ENCODE peak calls at places on chromosomes 13 and 19, in four cellular contexts. E, G, J and C are unnamed samples. For H3K9me3, the result is how much of the 10 kb centered on the place peaks cover.

GRCh38 chr19:41298327-41298964 is 11.5 kb upstream of the CCDC97 start:
- DNase-seq in E (peak), J (no peak), G (no peak), C (peak)

GRCh38 chr19:49857834-49858590 is 7.1 kb downstream of the PTOV1 start:
- DNase-seq in G (no peak), E (no peak), J (no peak), C (no peak)

GRCh38 chr13:76976488-76976887 is 15.4 kb upstream of the CLN5 start:
- DNase-seq in J (no peak), G (no peak), E (no peak), C (peak)

GRCh38 chr13:27194895-27195764 is 23.5 kb upstream of the USP12 start:
- DNase-seq in J (no peak), E (no peak), G (no peak), C (peak)

GRCh38 chr19:38216785-38217746 is 7.0 kb downstream of the DPF1 start:
- DNase-seq in J (no peak), G (no peak), E (no peak), C (no peak)

GRCh38 chr19:49337267-49338022 is 2.2 kb downstream of the CD37 start:
- DNase-seq in G (no peak), J (no peak), E (no peak), C (no peak)

GRCh38 chr13:99269627-99270252 is 11.6 kb upstream of the GPR18 start:
- DNase-seq in G (no peak), E (no peak), J (no peak), C (peak)

GRCh38 chr19:17107546-17108452 is 32.2 kb downstream of the MYO9B start:
- DNase-seq in J (no peak), E (peak), G (peak), C (peak)

GRCh38 chr19:48999481-49000325 is 6.0 kb downstream of the RUVBL2 start:
- DNase-seq in G (no peak), E (peak), J (peak), C (peak)

GRCh38 chr13:32622827-32623226 is 36.6 kb downstream of the PDS5B start:
- DNase-seq in J (no peak), G (no peak), E (no peak), C (no peak)

GRCh38 chr19:547117-547516 is 3.3 kb downstream of the GZMM start:
- DNase-seq in G (no peak), E (no peak), J (no peak), C (no peak)

GRCh38 chr13:49559006-49559405 is 26.4 kb downstream of the RCBTB1 start:
- DNase-seq in J (no peak), G (no peak), E (no peak), C (no peak)

GRCh38 chr13:45219938-45220375 is 19.1 kb upstream of the KCTD4 start:
- DNase-seq in E (no peak), J (no peak), G (no peak), C (no peak)

GRCh38 chr19:46009530-46010510 is 13.0 kb downstream of the PGLYRP1 start:
- DNase-seq in G (no peak), J (peak), E (peak), C (peak)

GRCh38 chr19:53916004-53916403 is 6.9 kb downstream of the CACNG7 start:
- DNase-seq in J (no peak), E (no peak), G (no peak), C (no peak)

GRCh38 chr13:92768592-92768991 is 458.0 kb upstream of the GPC6 start:
- DNase-seq in J (no peak), E (no peak), G (no peak), C (no peak)

GRCh38 chr19:7509625-7510024 is 6.3 kb upstream of the ZNF358 start:
- DNase-seq in G (no peak), J (no peak), E (no peak), C (no peak)

GRCh38 chr19:1567116-1567847 is 843 bp downstream of the MEX3D start:
- DNase-seq in J (no peak), G (no peak), E (no peak), C (no peak)

GRCh38 chr13:28138012-28138755 is at the start of gene PAN3:
- DNase-seq in J (peak), G (peak), E (peak), C (peak)

GRCh38 chr19:48122421-48122820 is 11.8 kb upstream of the PLA2G4C start:
- DNase-seq in J (no peak), G (no peak), E (no peak), C (no peak)

GRCh38 chr13:25738797-25739196 is 313.0 kb downstream of the SHISA2 start:
- DNase-seq in G (no peak), E (no peak), J (no peak), C (no peak)

GRCh38 chr13:23790591-23791170 is 98.5 kb downstream of the MIPEP start:
- DNase-seq in G (no peak), J (no peak), E (no peak), C (peak)

GRCh38 chr19:13974073-13974472 is 21.8 kb downstream of the DCAF15 start:
- DNase-seq in E (no peak), J (peak), G (no peak), C (peak)

GRCh38 chr19:32291876-32292275 is 53.5 kb upstream of the ZNF507 start:
- DNase-seq in J (no peak), G (no peak), E (no peak), C (no peak)

GRCh38 chr13:78133511-78133910 is 214.9 kb upstream of the EDNRB start:
- DNase-seq in J (no peak), E (no peak), G (no peak), C (peak)

DNA sequence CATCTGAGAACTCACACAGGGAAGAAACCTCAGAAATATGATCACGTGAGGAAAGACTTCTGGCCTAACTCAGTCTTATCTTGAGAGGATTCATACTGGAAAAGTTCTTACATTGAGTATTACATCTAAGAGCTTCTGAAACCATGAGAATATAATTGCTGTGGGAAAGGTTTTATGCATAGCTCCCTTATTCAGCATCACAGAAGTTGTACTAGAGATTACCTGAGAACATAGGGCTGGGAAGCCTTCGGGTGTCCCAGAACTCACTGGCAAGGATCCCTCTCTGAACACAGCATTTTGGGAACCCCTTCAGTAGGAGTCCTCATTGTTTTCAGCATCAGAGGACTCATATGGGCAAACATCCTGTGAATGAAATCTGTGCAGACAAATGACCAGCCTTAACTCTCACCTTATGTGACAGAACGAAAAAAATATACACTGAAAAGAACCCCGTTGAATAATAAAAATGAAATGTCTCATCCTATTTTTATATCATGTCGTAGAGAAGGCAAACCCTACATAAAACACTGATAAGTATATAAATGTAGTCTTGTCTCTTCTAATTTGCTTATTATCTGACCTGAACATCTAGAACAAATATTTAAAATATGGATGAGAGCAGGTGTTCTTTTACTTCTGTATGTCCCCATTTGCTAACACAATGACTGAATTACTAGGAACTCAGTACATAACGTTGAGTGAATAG is 14.2 kb downstream of the ZNF274 start:
- DNase-seq in E (no peak), G (no peak), J (no peak), C (peak)
- H3K9me3 ChIP-seq in E (half or more), G (half or more), J (half or more), C (under half)

GRCh38 chr19:58170860-58171259 is 12.0 kb upstream of the ZNF274 start:
- DNase-seq in G (no peak), E (no peak), J (no peak), C (no peak)

GRCh38 chr19:58166268-58166667 is 15.7 kb upstream of the ZNF329 start:
- DNase-seq in E (no peak), G (no peak), J (no peak), C (no peak)

DNA sequence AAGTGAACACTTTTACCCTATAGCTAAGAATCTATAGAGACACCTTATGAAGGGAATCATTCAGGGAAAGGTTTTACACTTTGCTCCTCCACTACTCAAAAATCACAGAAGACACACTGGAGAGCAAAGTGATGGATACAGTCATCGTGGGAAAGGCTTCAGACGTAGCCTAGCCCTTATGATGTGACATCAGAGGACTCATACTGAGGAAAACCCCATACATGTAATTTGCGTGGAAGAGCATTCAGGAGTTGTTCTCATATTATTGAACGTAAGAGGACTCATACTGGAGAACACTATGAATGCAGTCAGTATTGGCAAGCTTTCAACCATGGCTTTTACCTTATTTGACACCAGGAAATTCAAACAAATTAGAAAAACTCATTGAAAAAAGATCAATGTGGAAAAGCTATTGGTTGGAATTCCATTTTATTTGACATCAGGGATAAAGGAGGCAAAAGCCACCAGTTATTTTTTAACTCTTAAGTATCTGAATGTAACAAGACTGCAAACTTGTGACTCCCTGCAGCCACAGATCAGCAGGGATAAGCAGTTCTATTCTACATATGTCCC is 16.1 kb upstream of the ZNF274 start:
- DNase-seq in G (no peak), E (no peak), J (no peak), C (no peak)
- H3K9me3 ChIP-seq in G (half or more), E (half or more), J (half or more), C (under half)

GRCh38 chr19:37098570-37098969 is 20.3 kb downstream of the ZNF420 start:
- DNase-seq in E (no peak), J (no peak), G (no peak), C (no peak)
- H3K9me3 ChIP-seq in E (half or more), J (half or more), G (half or more), C (under half)

DNA sequence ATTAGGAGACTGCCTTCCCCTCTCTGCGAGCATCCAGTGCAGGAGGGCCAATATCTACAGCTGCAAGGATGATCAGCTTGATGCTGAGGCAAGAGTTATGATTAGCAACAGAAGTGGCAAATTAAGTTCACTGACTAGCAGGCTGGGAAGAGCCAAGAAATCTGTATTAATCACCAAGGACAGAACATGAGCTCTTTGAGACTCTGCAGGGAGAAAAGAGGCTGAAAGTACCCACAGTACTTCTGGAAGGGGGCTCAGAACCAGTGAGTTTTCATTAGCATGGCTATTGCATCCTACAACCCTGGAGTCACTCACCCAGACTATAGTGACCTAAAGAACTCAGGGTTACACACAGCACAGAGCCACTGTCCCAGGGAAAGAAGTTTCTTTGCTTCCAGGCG is 25.9 kb upstream of the MEDAG start:
- DNase-seq in G (no peak), J (no peak), E (no peak), C (no peak)
- H3K9me3 ChIP-seq in G (under half), J (under half), E (under half), C (under half)

GRCh38 chr13:51336746-51337145 is 2.7 kb upstream of the SERPINE3 start:
- DNase-seq in J (no peak), E (no peak), G (no peak), C (no peak)
- H3K9me3 ChIP-seq in J (under half), E (under half), G (under half), C (under half)

DNA sequence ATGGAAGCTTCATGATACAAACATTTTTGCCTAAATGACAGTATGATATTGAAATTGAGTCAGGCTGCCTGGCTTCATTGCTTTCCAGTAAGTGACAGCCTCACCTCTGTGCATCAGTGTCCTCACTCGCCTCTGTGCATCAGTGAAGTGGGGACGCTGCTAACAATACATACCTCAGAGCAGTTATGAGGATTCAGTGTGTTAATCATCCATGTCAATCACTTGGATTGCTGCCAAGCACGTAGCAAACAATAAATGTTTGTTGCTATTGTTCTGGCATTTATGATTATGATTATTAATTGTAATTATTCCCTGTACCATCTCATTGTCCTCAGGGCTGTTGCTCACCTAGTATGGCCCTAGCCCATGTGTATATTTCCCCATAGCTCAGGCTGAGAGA is 8.8 kb downstream of the PPP2R1A start:
- DNase-seq in G (no peak), J (no peak), E (no peak), C (no peak)
- H3K9me3 ChIP-seq in G (under half), J (under half), E (under half), C (under half)

DNA sequence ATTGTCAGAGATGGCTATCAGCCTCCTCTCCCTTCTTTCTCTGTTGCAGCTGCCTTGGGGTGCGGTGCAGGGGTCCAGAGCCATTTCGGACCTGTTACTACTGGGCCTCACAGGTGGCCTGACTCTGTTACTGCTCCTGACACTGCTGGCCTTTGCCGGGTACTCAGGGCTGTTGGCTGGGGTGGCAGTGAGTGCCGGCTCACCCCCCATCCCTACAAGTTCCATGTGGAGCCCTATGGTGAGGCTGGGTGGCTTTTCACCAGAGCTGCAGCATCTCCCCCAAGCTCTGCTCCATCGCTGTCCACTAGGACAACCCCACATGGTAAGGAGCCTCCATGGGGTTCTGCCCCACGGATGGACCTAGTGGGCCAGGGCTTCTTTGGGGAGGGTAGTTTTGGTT is 13.7 kb upstream of the ZNF492 start:
- DNase-seq in G (no peak), J (no peak), E (no peak), C (no peak)
- H3K9me3 ChIP-seq in G (under half), J (under half), E (under half), C (under half)

DNA sequence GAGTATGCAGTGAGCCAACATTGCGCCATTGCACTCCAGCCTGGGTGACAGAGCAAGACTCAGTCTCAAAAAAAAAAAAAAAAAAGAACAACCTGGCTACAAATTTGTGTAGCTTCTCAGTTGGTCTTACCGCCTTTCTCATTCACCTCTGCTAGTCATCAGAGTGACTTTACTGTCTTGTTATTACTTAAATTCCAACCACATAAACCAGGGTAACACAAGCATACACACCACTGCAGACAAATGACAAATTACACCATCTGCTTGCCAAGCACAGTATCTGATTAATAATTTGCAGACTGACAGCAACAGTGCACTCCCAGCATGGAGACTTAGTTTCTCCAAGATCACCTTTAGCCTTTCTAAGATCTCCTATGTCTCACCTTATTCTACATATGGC is 11.0 kb downstream of the ZNF14 start:
- DNase-seq in J (no peak), E (no peak), G (no peak), C (no peak)
- H3K9me3 ChIP-seq in J (half or more), E (half or more), G (half or more), C (under half)

GRCh38 chr13:30363725-30364124 is 56.4 kb upstream of the KATNAL1 start:
- DNase-seq in G (no peak), J (no peak), E (no peak), C (no peak)

GRCh38 chr13:30364876-30365275 is 57.4 kb upstream of the UBE2L5 start:
- DNase-seq in E (no peak), J (no peak), G (no peak), C (no peak)

GRCh38 chr13:30367296-30367695 is 55.0 kb upstream of the UBE2L5 start:
- DNase-seq in E (no peak), G (no peak), J (no peak), C (no peak)

GRCh38 chr13:30364133-30364532 is 56.8 kb upstream of the KATNAL1 start:
- DNase-seq in G (no peak), E (no peak), J (no peak), C (no peak)

DNA sequence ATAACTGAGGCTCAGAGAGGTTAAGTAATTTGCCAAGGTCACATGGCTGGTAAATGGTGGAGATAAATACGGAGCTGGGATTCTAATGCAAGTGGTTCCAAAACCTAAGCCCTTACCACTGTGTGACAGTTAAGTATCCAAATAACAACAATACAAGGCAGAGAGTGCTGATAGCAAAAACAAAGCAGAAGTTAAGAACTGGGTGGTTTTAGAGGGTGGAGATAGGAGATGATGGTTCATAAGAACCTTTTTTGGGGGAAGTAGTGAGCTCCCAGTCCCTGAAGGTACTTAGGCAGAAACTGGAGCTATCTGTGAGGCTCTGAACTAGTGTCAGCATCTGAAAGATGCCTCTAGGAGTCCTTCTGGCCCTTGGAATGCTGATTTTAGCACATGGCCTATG is 56.2 kb upstream of the UBE2L5 start:
- DNase-seq in E (no peak), G (no peak), J (no peak), C (no peak)
- H3K9me3 ChIP-seq in E (under half), G (under half), J (under half), C (under half)

GRCh38 chr19:56953411-56953810 is 112.9 kb upstream of the PEG3 start:
- DNase-seq in J (no peak), G (no peak), E (no peak), C (no peak)
- H3K9me3 ChIP-seq in J (under half), G (under half), E (under half), C (under half)